ENCODE peak calls at places on chromosomes 7 and 10, in five cellular contexts. O is GM12865, N is astrocyte of the spinal cord, V is BE2C, L is thyroid gland. J is an unnamed sample.
A peak's percentile ranks its signal among the peaks of the same experiment; 100 is the strongest.

GRCh38 chr10:5544216-5544805 is 19.6 kb downstream of the CALML3 start:
- DNase-seq in L (no peak), N (no peak), V (no peak), O (no peak), J (no peak)

GRCh38 chr10:33180390-33180789 is 154.1 kb downstream of the NRP1 start:
- DNase-seq in N (no peak), L (no peak), O (no peak), V (no peak), J (no peak)

GRCh38 chr7:12389089-12389700 is 14.5 kb downstream of the VWDE start:
- DNase-seq in L (peak; percentile 46), V (peak; percentile 69), N (peak; percentile 70), O (peak; percentile 69), J (peak; percentile 57)

GRCh38 chr7:64879800-64880199 is 23.3 kb upstream of the ZNF273 start:
- DNase-seq in O (no peak), N (no peak), V (no peak), L (no peak), J (no peak)

GRCh38 chr7:141071855-141072547 is 1.9 kb upstream of the TMEM178B start:
- DNase-seq in N (no peak), V (peak; percentile 24), L (peak; percentile 43), O (no peak), J (no peak)

GRCh38 chr7:137932881-137933269 is 69.0 kb downstream of the CREB3L2 start:
- DNase-seq in N (peak; percentile 50), V (peak; percentile 33), L (no peak), O (no peak), J (no peak)

GRCh38 chr10:28677889-28678686 is 767 bp downstream of the BAMBI start:
- DNase-seq in O (peak; percentile 9), N (peak; percentile 44), L (peak; percentile 27), V (peak; percentile 43), J (no peak)

GRCh38 chr7:21946228-21946709 is 570 bp upstream of the CDCA7L start:
- DNase-seq in N (no peak), O (no peak), V (peak; percentile 89), L (no peak), J (no peak)

GRCh38 chr7:33650828-33651227 is 254.5 kb upstream of the BMPER start:
- DNase-seq in L (no peak), N (no peak), O (no peak), V (no peak), J (no peak)

GRCh38 chr10:34730726-34731125 is 84.4 kb downstream of the PARD3 start:
- DNase-seq in L (no peak), O (no peak), N (no peak), V (no peak), J (no peak)

GRCh38 chr7:45219801-45220200 is 62.2 kb downstream of the RAMP3 start:
- DNase-seq in L (no peak), O (no peak), N (no peak), V (no peak), J (no peak)

GRCh38 chr10:132939957-132940790 is 2.2 kb downstream of the CFAP46 start:
- DNase-seq in V (peak; percentile 67), L (no peak), O (peak; percentile 50), N (peak; percentile 28), J (no peak)

GRCh38 chr10:131726460-131726861 is 174.3 kb upstream of the PPP2R2D start:
- DNase-seq in L (peak; percentile 83), N (no peak), V (no peak), O (no peak), J (no peak)

GRCh38 chr7:42096681-42097637 is 140.1 kb downstream of the GLI3 start:
- DNase-seq in N (peak; percentile 74), V (no peak), O (no peak), L (no peak), J (peak; percentile 67)

GRCh38 chr7:1538544-1539345 is 8.2 kb downstream of the MAFK start:
- DNase-seq in L (no peak), V (peak; percentile 11), O (no peak), N (no peak), J (no peak)

GRCh38 chr10:5999440-6000165 is 22.3 kb upstream of the IL15RA start:
- DNase-seq in V (no peak), N (no peak), L (no peak), O (no peak), J (no peak)

GRCh38 chr7:90629306-90629918 is 33.3 kb downstream of the CDK14 start:
- DNase-seq in N (peak; percentile 60), O (peak; percentile 69), V (peak; percentile 10), L (no peak), J (no peak)

GRCh38 chr10:63692205-63692896 is 171.2 kb downstream of the REEP3 start:
- DNase-seq in L (no peak), V (no peak), O (peak; percentile 32), N (no peak), J (no peak)

GRCh38 chr10:6840766-6841165 is 260.7 kb upstream of the PRKCQ start:
- DNase-seq in L (no peak), N (peak; percentile 14), O (no peak), V (no peak), J (no peak)

GRCh38 chr10:121838149-121838548 is 89.7 kb downstream of the ATE1 start:
- DNase-seq in N (no peak), O (no peak), L (no peak), V (no peak), J (no peak)

GRCh38 chr10:103696411-103697145 is 158.8 kb downstream of the SH3PXD2A start:
- DNase-seq in V (peak; percentile 70), L (peak; percentile 8), N (peak; percentile 94), O (peak; percentile 84), J (peak; percentile 48)

GRCh38 chr7:32036557-32036956 is 33.6 kb downstream of the PDE1C start:
- DNase-seq in O (peak; percentile 41), L (no peak), N (peak; percentile 64), V (no peak), J (peak; percentile 44)

GRCh38 chr7:2079332-2080068 is 153.2 kb downstream of the MAD1L1 start:
- DNase-seq in O (no peak), N (peak; percentile 19), V (peak; percentile 73), L (no peak), J (no peak)

GRCh38 chr10:123007558-123008378 is 827 bp downstream of the IKZF5 start:
- DNase-seq in L (peak; percentile 55), V (peak; percentile 39), O (peak; percentile 79), N (peak; percentile 54), J (no peak)

GRCh38 chr7:141072548-141073172 is 1.2 kb upstream of the TMEM178B start:
- DNase-seq in V (peak; percentile 77), N (peak; percentile 74), L (peak; percentile 87), O (peak; percentile 40), J (peak; percentile 51)

GRCh38 chr10:90751107-90751997 is 106.5 kb downstream of the HTR7 start:
- DNase-seq in O (peak; percentile 72), N (peak; percentile 50), V (peak; percentile 37), L (peak; percentile 41), J (peak; percentile 32)

GRCh38 chr10:21048086-21048485 is 151.0 kb upstream of the NEBL start:
- DNase-seq in O (no peak), V (no peak), N (peak; percentile 6), L (no peak), J (peak; percentile 8)

GRCh38 chr7:9776900-9777299 is 1196.8 kb upstream of the PHF14 start:
- DNase-seq in N (no peak), L (no peak), V (no peak), O (no peak), J (no peak)

GRCh38 chr7:90424720-90425119 is 21.5 kb downstream of the CLDN12 start:
- DNase-seq in N (no peak), O (peak; percentile 73), V (no peak), L (no peak), J (no peak)

GRCh38 chr10:100999742-101000601 is at the start of gene LZTS2:
- DNase-seq in N (no peak), V (peak; percentile 42), L (peak; percentile 70), O (no peak), J (no peak)

GRCh38 chr10:99852481-99853213 is 70.2 kb downstream of the ABCC2 start:
- DNase-seq in O (no peak), V (no peak), N (no peak), L (no peak), J (no peak)

DNA sequence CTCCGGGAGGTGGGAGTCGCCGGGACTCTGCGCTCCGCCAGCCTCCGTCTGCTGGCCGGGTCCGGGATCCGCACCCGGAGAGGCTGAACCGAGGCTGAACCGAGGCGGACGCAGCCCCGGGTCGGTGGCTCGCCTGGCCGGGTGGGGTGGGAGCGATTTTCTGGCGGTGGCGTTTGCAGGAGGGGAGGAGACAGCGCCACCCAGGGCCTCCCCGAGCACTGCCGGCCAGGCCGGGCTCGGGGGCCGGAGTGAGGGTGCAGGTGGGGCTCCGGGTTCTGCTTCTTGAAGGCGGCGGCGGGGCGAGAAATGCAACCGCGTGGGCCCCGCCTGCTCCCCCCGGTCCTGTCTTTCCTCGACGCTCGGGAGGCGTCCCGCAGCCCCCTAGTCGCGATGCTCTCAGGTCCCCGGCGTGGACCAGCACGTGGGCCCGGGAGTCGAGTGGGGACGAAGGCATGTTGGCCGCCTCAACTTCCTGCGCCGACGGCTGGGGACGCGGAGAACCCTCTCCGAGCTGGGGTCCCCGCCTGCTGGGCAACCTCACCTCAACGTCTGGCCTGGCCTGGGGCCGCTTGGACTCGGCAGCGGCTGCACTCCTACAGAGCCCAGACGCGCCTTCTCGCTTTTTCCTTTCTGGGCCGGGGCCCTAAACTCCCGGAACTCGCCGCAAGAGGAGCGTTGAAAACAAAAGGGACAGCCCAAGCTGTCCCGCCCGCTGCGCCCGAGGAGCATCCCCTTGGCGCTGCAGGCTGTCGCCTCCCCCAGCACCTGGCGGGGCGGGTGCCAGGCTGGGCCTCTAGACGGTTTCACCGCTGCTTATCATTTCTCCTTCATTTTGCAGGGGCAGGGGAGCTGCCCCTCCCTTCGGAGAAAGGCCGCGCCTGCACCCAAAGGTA is 25.2 kb upstream of the VAX1 start:
- DNase-seq in V (no peak), L (no peak), N (no peak), O (no peak), J (no peak)
- H3K4me3 ChIP-seq in V (no peak overlapping the region), L (no peak overlapping the region), N (no peak overlapping the region), O (no peak overlapping the region), J (no peak overlapping the region)

GRCh38 chr10:70323697-70324340 is 40.0 kb upstream of the NPFFR1 start:
- DNase-seq in N (no peak), O (no peak), L (no peak), V (no peak), J (no peak)
- TF ChIP-seq CTCF in N (no peak), O (no peak), L (no peak), V (no peak), J (no peak)

DNA sequence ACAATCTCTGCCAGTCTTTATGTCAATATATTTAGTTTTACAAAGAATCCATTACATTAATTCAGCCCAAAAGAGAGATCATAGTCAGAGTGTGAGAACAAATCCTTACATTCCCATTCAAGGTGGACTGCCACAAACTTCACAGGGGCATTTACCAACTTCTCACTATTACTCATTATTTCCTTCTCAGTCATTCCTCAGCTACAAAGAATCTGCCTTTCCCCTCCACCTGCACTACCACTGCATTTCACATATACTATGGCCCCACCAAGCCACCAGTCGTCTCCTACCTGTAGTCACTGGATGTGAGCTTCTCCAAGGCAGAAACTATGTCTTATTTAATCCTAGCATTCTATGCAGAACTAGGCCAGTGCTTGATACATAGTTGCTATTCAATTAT is 94.3 kb downstream of the USP6NL start:
- DNase-seq in L (no peak), O (peak; percentile 73), V (no peak), N (no peak), J (no peak)
- H3K4me3 ChIP-seq in L (no peak overlapping the region), O (no peak overlapping the region), V (no peak overlapping the region), N (no peak overlapping the region), J (no peak overlapping the region)

DNA sequence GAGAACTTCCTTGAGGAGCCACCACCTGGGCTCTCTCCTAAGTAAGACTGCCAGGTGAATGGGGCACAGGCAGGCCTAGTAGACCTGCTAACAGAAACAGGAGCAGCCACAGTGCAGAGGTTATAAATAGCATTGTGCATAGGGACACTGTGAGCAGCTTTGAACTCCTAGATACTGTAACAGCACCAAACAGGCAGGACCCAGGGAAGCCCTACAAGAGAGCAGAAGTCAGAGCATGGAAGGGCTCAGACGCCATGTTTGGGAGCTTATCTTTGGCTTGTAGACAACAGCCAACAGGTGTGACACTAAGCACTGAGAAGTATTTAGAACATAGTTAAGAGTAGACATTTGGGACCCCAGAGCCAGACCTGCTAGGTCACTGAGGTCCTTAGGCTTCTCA is 14.5 kb downstream of the XRCC2 start:
- DNase-seq in L (no peak), O (no peak), V (no peak), N (no peak), J (no peak)
- TF ChIP-seq CTCF in L (no peak), O (no peak), V (no peak), N (no peak), J (no peak)

J was measured in astrocyte of the cerebellum.